ENCODE peak calls at places on chromosomes 5 and 9, in seven cellular contexts. Z is coronary artery, V is bronchial epithelial cell, R is type B pancreatic cell, I is tibial artery, L is OCI-LY7, K is HCT116. N is an unnamed sample.

GRCh38 chr5:131974956-131975726 is 29.7 kb upstream of the MEIKIN start:
- DNase-seq in V (no peak), L (no peak), Z (peak), R (peak), I (no peak), K (no peak), N (peak)

GRCh38 chr5:1180841-1181271 is 20.5 kb upstream of the SLC6A19 start:
- DNase-seq in L (no peak), R (no peak), K (no peak), Z (no peak), V (no peak), I (no peak), N (no peak)

GRCh38 chr5:151611127-151611775 is 20.1 kb upstream of the FAT2 start:
- DNase-seq in K (no peak), R (no peak), V (peak), Z (no peak), L (no peak), I (no peak), N (no peak)

GRCh38 chr5:59483971-59484472 is 409.5 kb downstream of the PDE4D start:
- DNase-seq in L (no peak), R (no peak), K (no peak), I (no peak), Z (no peak), V (peak), N (no peak)

GRCh38 chr9:83596899-83597504 is 25.9 kb upstream of the IDNK start:
- DNase-seq in Z (no peak), K (peak), I (no peak), V (peak), L (peak), R (no peak), N (no peak)

GRCh38 chr5:166595274-166595951 is 1696.0 kb upstream of the WWC1 start:
- DNase-seq in K (no peak), V (no peak), L (no peak), I (no peak), Z (no peak), R (no peak), N (no peak)

GRCh38 chr9:133236291-133237071 is 27.4 kb upstream of the OBP2B start:
- DNase-seq in R (peak), I (peak), K (no peak), V (no peak), Z (peak), L (no peak), N (peak)

GRCh38 chr5:88515881-88516819 is 247.5 kb upstream of the TMEM161B start:
- DNase-seq in K (no peak), V (peak), L (no peak), R (no peak), Z (no peak), I (no peak), N (no peak)

GRCh38 chr9:89387970-89388867 is 69.9 kb downstream of the SECISBP2 start:
- DNase-seq in Z (no peak), K (no peak), I (peak), L (no peak), V (peak), R (no peak), N (no peak)

GRCh38 chr5:76544268-76544926 is 78.8 kb downstream of the F2RL2 start:
- DNase-seq in L (peak), I (no peak), V (peak), Z (no peak), R (no peak), K (peak), N (no peak)

GRCh38 chr9:96620832-96621269 is 1.2 kb upstream of the CDC14B start:
- DNase-seq in V (no peak), L (peak), Z (no peak), R (no peak), K (no peak), I (no peak), N (no peak)

GRCh38 chr5:170554566-170555267 is 50.9 kb downstream of the KCNIP1 start:
- DNase-seq in V (no peak), Z (peak), I (peak), K (no peak), L (no peak), R (no peak), N (no peak)

GRCh38 chr5:94524841-94525697 is 93.3 kb downstream of the KIAA0825 start:
- DNase-seq in Z (no peak), V (peak), K (peak), L (peak), R (no peak), I (no peak), N (no peak)

GRCh38 chr5:93145767-93146166 is 435.3 kb downstream of the NR2F1-AS1 start:
- DNase-seq in L (no peak), K (no peak), Z (no peak), V (no peak), I (no peak), R (no peak), N (no peak)

GRCh38 chr5:64939772-64940510 is 171.2 kb downstream of the CWC27 start:
- DNase-seq in I (peak), Z (no peak), R (no peak), V (peak), L (no peak), K (no peak), N (no peak)

GRCh38 chr9:68538200-68538599 is 2.5 kb downstream of the TMEM252 start:
- DNase-seq in I (peak), Z (no peak), R (no peak), V (no peak), K (no peak), L (no peak), N (no peak)

GRCh38 chr5:150486402-150487198 is 21.3 kb upstream of the NDST1 start:
- DNase-seq in Z (no peak), V (peak), R (peak), K (peak), L (peak), I (peak), N (no peak)

GRCh38 chr5:137075163-137075970 is 423.8 kb downstream of the SPOCK1 start:
- DNase-seq in V (peak), L (peak), Z (peak), I (no peak), R (peak), K (peak), N (no peak)

GRCh38 chr9:5688109-5688508 is 59.2 kb downstream of the RIC1 start:
- DNase-seq in Z (no peak), V (peak), I (no peak), L (no peak), K (no peak), R (no peak), N (no peak)

GRCh38 chr5:16005210-16005609 is 174.4 kb downstream of the MARCHF11 start:
- DNase-seq in V (no peak), R (no peak), K (no peak), L (no peak), Z (no peak), I (no peak), N (no peak)

GRCh38 chr9:22455181-22455580 is 8.6 kb downstream of the DMRTA1 start:
- DNase-seq in Z (no peak), R (no peak), I (no peak), L (no peak), V (no peak), K (no peak), N (no peak)

GRCh38 chr9:136202449-136203405 is 2.2 kb downstream of the LHX3 start:
- DNase-seq in L (no peak), I (no peak), V (no peak), K (no peak), Z (no peak), R (no peak), N (no peak)

GRCh38 chr5:102596951-102597350 is 98.2 kb upstream of the SLCO6A1 start:
- DNase-seq in Z (no peak), V (no peak), R (no peak), L (no peak), I (no peak), K (no peak), N (no peak)

GRCh38 chr5:1002836-1003235 is 5.8 kb upstream of the NKD2 start:
- DNase-seq in R (peak), Z (no peak), K (no peak), L (no peak), I (peak), V (no peak), N (peak)

GRCh38 chr5:106755066-106755465 is 915.7 kb downstream of the EFNA5 start:
- DNase-seq in I (no peak), L (no peak), K (no peak), V (no peak), Z (no peak), R (no peak), N (no peak)

GRCh38 chr9:35659340-35659739 is 1.2 kb downstream of the CCDC107 start:
- DNase-seq in R (no peak), V (peak), I (peak), Z (no peak), L (no peak), K (no peak), N (no peak)

GRCh38 chr5:172550996-172551395 is 90.1 kb upstream of the NEURL1B start:
- DNase-seq in V (no peak), R (no peak), K (no peak), I (no peak), L (no peak), Z (no peak), N (no peak)

GRCh38 chr5:126460459-126460858 is 37.2 kb downstream of the GRAMD2B start:
- DNase-seq in I (no peak), K (no peak), L (no peak), V (no peak), R (no peak), Z (no peak), N (no peak)

GRCh38 chr5:142587354-142587965 is 98.4 kb downstream of the FGF1 start:
- DNase-seq in Z (no peak), I (no peak), V (peak), R (no peak), L (peak), K (peak), N (no peak)

GRCh38 chr5:69265931-69266330 is 31.2 kb downstream of the CDK7 start:
- DNase-seq in R (no peak), L (peak), I (no peak), Z (no peak), K (peak), V (no peak), N (peak)

GRCh38 chr5:142506756-142507155 is 179.1 kb downstream of the FGF1 start:
- DNase-seq in K (no peak), I (no peak), Z (no peak), V (peak), L (no peak), R (no peak), N (no peak)

GRCh38 chr5:149018909-149019443 is 43.9 kb downstream of the SH3TC2 start:
- DNase-seq in R (no peak), I (no peak), K (no peak), V (no peak), Z (no peak), L (no peak), N (no peak)

GRCh38 chr5:396715-397032 is 46.3 kb upstream of the EXOC3 start:
- DNase-seq in V (no peak), Z (no peak), R (peak), K (no peak), I (peak), L (no peak), N (peak)

GRCh38 chr5:14471557-14471956 is 110.0 kb upstream of the OTULINL start:
- DNase-seq in V (no peak), Z (no peak), K (no peak), L (no peak), R (no peak), I (no peak), N (no peak)

GRCh38 chr9:78575041-78575440 is 278.1 kb downstream of the PSAT1 start:
- DNase-seq in L (no peak), V (no peak), I (no peak), Z (no peak), R (no peak), K (no peak), N (no peak)

GRCh38 chr9:78213696-78214095 is 22.2 kb upstream of the CEP78 start:
- DNase-seq in I (no peak), Z (no peak), R (no peak), L (peak), K (no peak), V (peak), N (no peak)

GRCh38 chr9:89756891-89757537 is 152.2 kb downstream of the GADD45G start:
- DNase-seq in L (no peak), R (no peak), Z (no peak), I (no peak), K (no peak), V (no peak), N (no peak)

GRCh38 chr5:51389582-51390463 is 6.6 kb downstream of the ISL1 start:
- DNase-seq in I (no peak), V (no peak), R (no peak), Z (no peak), K (no peak), L (no peak), N (no peak)

GRCh38 chr9:131475956-131476776 is 26.6 kb upstream of the POMT1 start:
- DNase-seq in V (no peak), R (no peak), I (peak), L (no peak), K (no peak), Z (peak), N (no peak)

GRCh38 chr9:6842584-6842947 is 84.8 kb downstream of the KDM4C start:
- DNase-seq in L (no peak), V (no peak), R (no peak), Z (no peak), K (no peak), I (no peak), N (no peak)

DNA sequence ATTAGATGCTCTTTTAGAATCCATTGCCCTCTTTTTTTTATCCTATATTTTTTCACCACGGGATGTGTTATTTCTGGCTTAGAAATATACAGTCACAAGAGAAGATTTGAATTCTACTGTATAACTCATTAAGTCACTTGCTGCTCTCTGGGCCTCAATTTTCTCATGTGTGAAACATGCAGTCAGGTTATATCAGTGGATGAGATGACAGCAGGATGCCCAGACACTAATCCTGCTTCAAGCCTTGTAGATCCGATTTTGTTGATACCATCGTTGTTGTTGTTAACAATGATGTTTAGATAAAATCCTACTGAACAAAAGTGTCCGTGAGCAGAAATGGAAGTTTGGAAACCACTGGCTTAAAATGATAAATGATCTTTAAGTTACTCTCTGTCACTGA is 421.9 kb upstream of the DMAC1 start:
- DNase-seq in L (no peak), Z (no peak), I (no peak), R (no peak), V (no peak), K (no peak), N (no peak)
- TF ChIP-seq CTCF in L (no peak), Z (no peak), I (no peak), R (no peak), V (no peak), K (no peak), N (no peak)

GRCh38 chr5:67149933-67150523 is 46.6 kb downstream of the CD180 start:
- DNase-seq in V (no peak), R (no peak), L (no peak), I (no peak), K (no peak), Z (no peak), N (no peak)
- TF ChIP-seq CTCF in V (no peak), R (peak), L (peak), I (peak), K (peak), Z (no peak), N (peak)

GRCh38 chr9:27367922-27368316 is 71.0 kb upstream of the EQTN start:
- DNase-seq in R (no peak), L (no peak), Z (no peak), K (no peak), I (no peak), V (no peak), N (no peak)
- TF ChIP-seq CTCF in R (no peak), L (no peak), Z (no peak), K (no peak), I (no peak), V (no peak), N (no peak)

GRCh38 chr9:134662143-134662876 is 20.7 kb downstream of the COL5A1 start:
- DNase-seq in L (no peak), Z (peak), V (no peak), K (no peak), I (peak), R (no peak), N (peak)

GRCh38 chr9:134663084-134663483 is 21.5 kb downstream of the COL5A1 start:
- DNase-seq in V (no peak), R (no peak), Z (no peak), K (no peak), L (no peak), I (peak), N (no peak)

GRCh38 chr9:134661791-134662142 is 20.2 kb downstream of the COL5A1 start:
- DNase-seq in K (no peak), L (no peak), V (no peak), R (no peak), Z (no peak), I (peak), N (no peak)

GRCh38 chr9:134664446-134664845 is 22.8 kb downstream of the COL5A1 start:
- DNase-seq in K (no peak), L (no peak), Z (no peak), R (no peak), I (peak), V (no peak), N (no peak)

GRCh38 chr9:134663753-134664415 is 22.3 kb downstream of the COL5A1 start:
- DNase-seq in L (no peak), V (no peak), I (peak), K (no peak), R (no peak), Z (no peak), N (no peak)
- TF ChIP-seq CTCF in L (peak), V (no peak), I (no peak), K (peak), R (no peak), Z (no peak), N (peak)

GRCh38 chr9:126988857-126989256 is 74.3 kb downstream of the RALGPS1 start:
- DNase-seq in K (no peak), R (no peak), L (no peak), Z (no peak), V (no peak), I (no peak), N (no peak)

GRCh38 chr9:126983767-126984166 is 69.2 kb downstream of the RALGPS1 start:
- DNase-seq in K (no peak), Z (no peak), V (no peak), I (no peak), R (no peak), L (no peak), N (no peak)

GRCh38 chr9:126986506-126986951 is 71.9 kb downstream of the RALGPS1 start:
- DNase-seq in V (peak), K (peak), R (no peak), Z (no peak), L (no peak), I (no peak), N (no peak)

GRCh38 chr9:126984969-126985368 is 70.4 kb downstream of the RALGPS1 start:
- DNase-seq in I (no peak), K (peak), V (peak), R (no peak), L (no peak), Z (peak), N (no peak)

DNA sequence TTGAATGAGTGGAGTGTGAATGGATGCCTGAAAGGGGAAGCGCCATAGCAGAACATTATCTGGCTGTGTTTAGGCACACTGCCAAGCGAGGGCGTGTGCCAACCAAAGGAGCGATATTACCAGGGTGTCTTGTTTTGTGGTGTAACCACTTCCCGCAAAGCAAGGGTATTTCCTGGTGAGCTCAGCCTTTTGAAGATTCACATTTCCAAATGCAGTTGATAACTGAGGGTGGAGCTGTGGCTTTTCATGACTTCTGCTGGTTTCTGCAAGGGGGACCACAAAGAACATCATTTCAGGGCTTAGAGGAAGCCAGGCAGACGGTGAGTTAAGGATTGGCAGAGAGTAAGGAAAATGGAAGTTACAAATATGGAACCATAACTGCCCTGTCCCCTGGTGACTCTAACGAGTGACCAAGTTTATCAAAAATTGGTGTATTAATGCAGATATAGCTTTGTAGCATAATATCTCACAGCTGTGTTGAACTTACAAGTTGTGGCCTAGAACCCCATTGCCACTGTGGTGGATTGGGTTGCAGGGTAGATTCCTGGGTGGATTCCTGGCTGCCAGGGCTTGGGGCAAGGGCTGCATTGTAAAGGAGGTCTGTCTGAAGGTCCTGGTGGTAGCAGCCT is 71.4 kb downstream of the RALGPS1 start:
- DNase-seq in K (peak), L (no peak), I (peak), R (no peak), Z (peak), V (peak), N (no peak)
- TF ChIP-seq CTCF in K (no peak), L (no peak), I (no peak), R (no peak), Z (no peak), V (no peak), N (no peak)

GRCh38 chr9:113796651-113797426 is 79.3 kb upstream of the ZNF618 start:
- DNase-seq in I (no peak), R (peak), L (no peak), K (no peak), Z (no peak), V (no peak), N (peak)
- TF ChIP-seq CTCF in I (no peak), R (no peak), L (no peak), K (peak), Z (no peak), V (no peak), N (no peak)